ENCODE peak calls at places on chromosomes 7 and 10, in five cellular contexts. N is uterus, K is ovary, U is pancreas, Y is MM.1S. W is an unnamed sample.
A peak's percentile ranks its signal among the peaks of the same experiment; 100 is the strongest.

GRCh38 chr10:96025566-96025965 is 17.8 kb upstream of the CCNJ start:
- DNase-seq in N (no peak), K (no peak), U (no peak), Y (peak; percentile 18), W (no peak)

GRCh38 chr10:59880976-59881510 is 25.3 kb downstream of the CCDC6 start:
- DNase-seq in N (no peak), K (no peak), U (no peak), Y (no peak), W (no peak)

GRCh38 chr7:100801833-100802568 is 25.3 kb downstream of the EPHB4 start:
- DNase-seq in N (peak; percentile 75), K (peak; percentile 87), U (peak; percentile 94), Y (no peak), W (no peak)

GRCh38 chr7:34748244-34749039 is 90.4 kb downstream of the NPSR1 start:
- DNase-seq in N (no peak), K (peak; percentile 31), U (peak; percentile 89), Y (peak; percentile 35), W (no peak)

GRCh38 chr7:96017877-96018276 is 245.5 kb downstream of the DYNC1I1 start:
- DNase-seq in N (no peak), K (no peak), U (peak; percentile 24), Y (no peak), W (no peak)

GRCh38 chr7:52639981-52640380 is 395.5 kb upstream of the POM121L12 start:
- DNase-seq in N (no peak), K (no peak), U (no peak), Y (no peak), W (no peak)

GRCh38 chr10:72087969-72088878 is at the start of gene SPOCK2:
- DNase-seq in N (no peak), K (no peak), U (peak; percentile 66), Y (no peak), W (no peak)

GRCh38 chr7:137656850-137657232 is 189.9 kb downstream of the DGKI start:
- DNase-seq in N (no peak), K (no peak), U (no peak), Y (no peak), W (no peak)

GRCh38 chr10:110504111-110504735 is 6.5 kb downstream of the DUSP5 start:
- DNase-seq in N (peak; percentile 54), K (peak; percentile 57), U (no peak), Y (peak; percentile 88), W (no peak)

GRCh38 chr7:141585592-141586510 is 34.6 kb downstream of the AGK start:
- DNase-seq in N (no peak), K (no peak), U (no peak), Y (no peak), W (no peak)

GRCh38 chr10:86506062-86506461 is 15.5 kb downstream of the WAPL start:
- DNase-seq in N (no peak), K (no peak), U (no peak), Y (no peak), W (no peak)

GRCh38 chr7:151308256-151308655 is 33.4 kb upstream of the NUB1 start:
- DNase-seq in N (no peak), K (no peak), U (no peak), Y (no peak), W (no peak)

GRCh38 chr7:136956232-136956631 is 87.8 kb downstream of the CHRM2 start:
- DNase-seq in N (no peak), K (no peak), U (no peak), Y (peak; percentile 18), W (no peak)

GRCh38 chr10:88702848-88703597 is 3.0 kb upstream of the LIPK start:
- DNase-seq in N (no peak), K (no peak), U (no peak), Y (no peak), W (no peak)

GRCh38 chr7:96676901-96677300 is 32.7 kb downstream of the SEM1 start:
- DNase-seq in N (no peak), K (no peak), U (no peak), Y (no peak), W (no peak)

GRCh38 chr10:104049497-104050250 is 36.0 kb downstream of the COL17A1 start:
- DNase-seq in N (no peak), K (no peak), U (no peak), Y (no peak), W (no peak)

GRCh38 chr10:81297292-81297691 is 577.7 kb upstream of the NRG3 start:
- DNase-seq in N (no peak), K (no peak), U (no peak), Y (no peak), W (no peak)
- H3K4me3 ChIP-seq in N (no peak overlapping the region), K (no peak overlapping the region), U (no peak overlapping the region), Y (no peak overlapping the region), W (no peak overlapping the region)

GRCh38 chr10:91887900-91888225 is 21.4 kb downstream of the FGFBP3 start:
- DNase-seq in N (no peak), K (no peak), U (no peak), Y (no peak), W (no peak)
- H3K4me3 ChIP-seq in N (peak overlapping the region; percentile 50), K (peak overlapping the region; percentile 45), U (peak overlapping the region; percentile 50), Y (peak overlapping the region; percentile 30), W (no peak overlapping the region)

DNA sequence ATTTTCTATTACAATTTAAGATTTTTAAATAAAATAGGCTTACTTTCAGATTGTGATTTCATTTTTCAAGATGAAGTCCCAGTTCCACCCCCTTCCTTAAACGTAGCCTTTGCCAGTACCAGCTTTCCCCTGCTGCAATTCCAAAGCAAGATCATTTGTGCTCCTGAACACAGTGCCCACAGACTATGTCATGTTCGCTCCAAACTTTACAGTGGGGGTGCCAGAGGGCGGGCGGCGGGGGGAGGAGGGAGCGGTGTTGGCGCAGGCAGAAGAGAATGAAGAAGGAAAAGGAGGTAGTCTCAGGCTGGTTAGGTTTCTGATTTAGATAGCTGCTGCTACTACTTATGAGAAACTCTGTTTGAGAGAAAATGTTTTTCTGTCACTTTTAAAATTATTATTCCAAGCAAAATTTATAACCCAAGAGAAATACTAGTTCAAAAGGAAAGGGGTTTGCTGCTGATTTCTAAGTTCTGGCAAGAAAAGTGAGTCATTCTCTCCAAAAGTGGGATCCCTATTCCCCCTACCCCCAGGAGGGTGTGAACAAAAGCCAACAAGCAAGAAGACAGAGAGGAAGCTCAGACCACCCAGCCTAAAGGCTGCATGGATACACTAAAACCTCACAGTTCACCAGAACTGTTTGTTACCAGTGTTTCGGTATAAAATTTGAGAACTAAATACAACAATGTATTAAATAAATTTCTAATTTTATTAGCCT is 109.6 kb downstream of the SRPK2 start:
- DNase-seq in N (no peak), K (no peak), U (no peak), Y (no peak), W (no peak)
- H3K4me3 ChIP-seq in N (no peak overlapping the region), K (no peak overlapping the region), U (no peak overlapping the region), Y (no peak overlapping the region), W (no peak overlapping the region)

GRCh38 chr7:149862156-149862555 is 11.6 kb upstream of the ATP6V0E2 start:
- DNase-seq in N (no peak), K (peak; percentile 12), U (peak; percentile 70), Y (no peak), W (no peak)

GRCh38 chr7:149864751-149865150 is 9.0 kb upstream of the ATP6V0E2 start:
- DNase-seq in N (no peak), K (no peak), U (no peak), Y (no peak), W (no peak)

GRCh38 chr7:149865437-149865836 is 8.3 kb upstream of the ATP6V0E2 start:
- DNase-seq in N (no peak), K (no peak), U (no peak), Y (peak; percentile 53), W (peak; percentile 95)

GRCh38 chr7:149863500-149863899 is 10.3 kb upstream of the ATP6V0E2 start:
- DNase-seq in N (no peak), K (peak; percentile 2), U (no peak), Y (no peak), W (no peak)

DNA sequence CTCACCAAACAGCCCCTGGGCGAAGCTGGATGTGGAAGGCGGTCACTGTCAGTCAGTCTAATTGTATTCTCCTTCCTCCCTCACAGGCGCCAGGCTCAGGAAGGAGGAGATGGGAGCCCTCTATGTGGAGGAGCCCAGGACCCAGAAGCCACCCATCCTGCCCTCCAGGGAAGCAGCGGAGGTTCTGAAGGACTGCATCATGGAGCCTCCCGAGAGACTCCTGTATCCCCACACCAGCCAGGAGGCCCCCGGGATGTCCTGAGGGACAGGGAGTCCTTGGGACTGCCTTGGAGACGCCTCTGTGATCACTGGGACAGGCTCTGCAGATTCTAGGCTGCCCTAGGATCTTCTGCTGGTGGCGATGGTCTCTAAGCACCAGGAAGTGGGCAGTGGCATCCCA is 9.7 kb upstream of the ATP6V0E2 start:
- DNase-seq in N (no peak), K (no peak), U (no peak), Y (no peak), W (no peak)
- H3K4me3 ChIP-seq in N (no peak overlapping the region), K (no peak overlapping the region), U (no peak overlapping the region), Y (no peak overlapping the region), W (no peak overlapping the region)

GRCh38 chr7:14457567-14458453 is 444.7 kb downstream of the DGKB start:
- DNase-seq in N (peak; percentile 26), K (no peak), U (peak; percentile 53), Y (peak; percentile 61), W (peak; percentile 57)
- H3K4me3 ChIP-seq in N (no peak overlapping the region), K (no peak overlapping the region), U (no peak overlapping the region), Y (no peak overlapping the region), W (no peak overlapping the region)

GRCh38 chr7:907158-907980 is 31.0 kb downstream of the GET4 start:
- DNase-seq in N (no peak), K (no peak), U (peak; percentile 79), Y (no peak), W (no peak)

GRCh38 chr7:906776-907157 is 30.4 kb downstream of the GET4 start:
- DNase-seq in N (no peak), K (no peak), U (peak; percentile 71), Y (no peak), W (no peak)

GRCh38 chr7:909358-910329 is 33.3 kb downstream of the GET4 start:
- DNase-seq in N (peak; percentile 67), K (no peak), U (peak; percentile 77), Y (no peak), W (no peak)

GRCh38 chr7:910441-910861 is 34.1 kb downstream of the GET4 start:
- DNase-seq in N (no peak), K (no peak), U (peak; percentile 59), Y (no peak), W (no peak)

GRCh38 chr7:908159-908918 is 32.0 kb downstream of the GET4 start:
- DNase-seq in N (no peak), K (no peak), U (peak; percentile 90), Y (no peak), W (no peak)
- H3K4me3 ChIP-seq in N (no peak overlapping the region), K (no peak overlapping the region), U (peak overlapping the region; percentile 40), Y (no peak overlapping the region), W (no peak overlapping the region)

GRCh38 chr10:130301026-130301892 is 165.1 kb downstream of the GLRX3 start:
- DNase-seq in N (no peak), K (no peak), U (peak; percentile 95), Y (peak; percentile 60), W (no peak)
- H3K4me3 ChIP-seq in N (peak overlapping the region; percentile 26), K (peak overlapping the region; percentile 27), U (peak overlapping the region; percentile 51), Y (peak overlapping the region; percentile 49), W (no peak overlapping the region)